ENCODE peak calls at places on chromosomes 2 and 18, in eight cellular contexts. K is left lung, Q is right lobe of liver, C is epithelial cell of esophagus, O is prostate gland, I is PC-3, J is GM12865, V is heart right ventricle. F is an unnamed sample.

GRCh38 chr2:205077159-205077558 is 531.9 kb downstream of the PARD3B start:
- DNase-seq in K (no peak), Q (no peak), C (no peak), O (no peak), I (no peak), J (no peak), V (no peak), F (no peak)

GRCh38 chr2:135299656-135300244 is 231.3 kb downstream of the ZRANB3 start:
- DNase-seq in K (no peak), Q (no peak), C (peak), O (no peak), I (peak), J (peak), V (no peak), F (no peak)

GRCh38 chr2:233597522-233597921 is 19.9 kb upstream of the UGT1A8 start:
- DNase-seq in K (no peak), Q (no peak), C (no peak), O (no peak), I (no peak), J (no peak), V (no peak), F (no peak)

GRCh38 chr2:88967844-88968243 is 276.4 kb downstream of the RPIA start:
- DNase-seq in K (no peak), Q (no peak), C (peak), O (no peak), I (peak), J (peak), V (no peak), F (no peak)

GRCh38 chr18:3935316-3935715 is 485.3 kb downstream of the TGIF1 start:
- DNase-seq in K (no peak), Q (no peak), C (no peak), O (no peak), I (no peak), J (no peak), V (no peak), F (no peak)

GRCh38 chr2:73963385-73964120 is 21.2 kb upstream of the TET3 start:
- DNase-seq in K (no peak), Q (no peak), C (no peak), O (no peak), I (no peak), J (peak), V (no peak), F (no peak)

GRCh38 chr2:216634317-216635148 is 1.3 kb downstream of the IGFBP2 start:
- DNase-seq in K (no peak), Q (no peak), C (no peak), O (no peak), I (no peak), J (no peak), V (no peak), F (peak)

GRCh38 chr2:31383471-31384153 is 30.9 kb downstream of the XDH start:
- DNase-seq in K (no peak), Q (no peak), C (peak), O (no peak), I (peak), J (no peak), V (no peak), F (no peak)

GRCh38 chr2:68739261-68740183 is 4.9 kb downstream of the ARHGAP25 start:
- DNase-seq in K (no peak), Q (no peak), C (no peak), O (no peak), I (no peak), J (peak), V (no peak), F (no peak)

GRCh38 chr18:77765468-77765867 is 515.8 kb downstream of the GALR1 start:
- DNase-seq in K (no peak), Q (no peak), C (peak), O (peak), I (peak), J (no peak), V (no peak), F (no peak)

GRCh38 chr2:233048569-233049193 is 11.5 kb upstream of the INPP5D start:
- DNase-seq in K (no peak), Q (no peak), C (no peak), O (no peak), I (no peak), J (no peak), V (no peak), F (peak)

GRCh38 chr2:190683802-190684201 is 34.9 kb downstream of the NAB1 start:
- DNase-seq in K (no peak), Q (no peak), C (no peak), O (no peak), I (peak), J (no peak), V (no peak), F (no peak)

GRCh38 chr2:5491486-5491885 is 200.7 kb upstream of the SOX11 start:
- DNase-seq in K (no peak), Q (no peak), C (no peak), O (no peak), I (no peak), J (no peak), V (no peak), F (no peak)

GRCh38 chr2:8545676-8546318 is 136.1 kb upstream of the ID2 start:
- DNase-seq in K (no peak), Q (peak), C (no peak), O (no peak), I (no peak), J (no peak), V (no peak), F (no peak)

GRCh38 chr2:50546790-50547189 is 485.1 kb downstream of the NRXN1 start:
- DNase-seq in K (no peak), Q (no peak), C (peak), O (no peak), I (no peak), J (no peak), V (no peak), F (no peak)

GRCh38 chr18:63161728-63162195 is 157.8 kb downstream of the BCL2 start:
- DNase-seq in K (peak), Q (no peak), C (peak), O (peak), I (peak), J (peak), V (peak), F (no peak)

GRCh38 chr2:101251844-101252407 is 760 bp upstream of the CNOT11 start:
- DNase-seq in K (no peak), Q (no peak), C (peak), O (peak), I (peak), J (peak), V (no peak), F (peak)

GRCh38 chr2:109701362-109701761 is 87.2 kb downstream of the SOWAHC start:
- DNase-seq in K (no peak), Q (no peak), C (peak), O (no peak), I (no peak), J (no peak), V (no peak), F (no peak)

GRCh38 chr18:37564796-37565137 is 831 bp downstream of the CELF4 start:
- DNase-seq in K (peak), Q (no peak), C (peak), O (peak), I (peak), J (no peak), V (peak), F (peak)

GRCh38 chr2:219059375-219059724 is 1.4 kb downstream of the IHH start:
- DNase-seq in K (no peak), Q (no peak), C (no peak), O (no peak), I (no peak), J (no peak), V (no peak), F (no peak)

GRCh38 chr18:23077493-23078256 is 57.6 kb upstream of the CABLES1 start:
- DNase-seq in K (no peak), Q (no peak), C (peak), O (peak), I (peak), J (peak), V (no peak), F (no peak)

GRCh38 chr2:197480165-197481036 is 19.2 kb downstream of the HSPD1 start:
- DNase-seq in K (no peak), Q (no peak), C (no peak), O (no peak), I (no peak), J (no peak), V (no peak), F (no peak)

GRCh38 chr2:40286721-40287120 is 165.2 kb downstream of the SLC8A1 start:
- DNase-seq in K (no peak), Q (no peak), C (peak), O (no peak), I (no peak), J (no peak), V (no peak), F (no peak)

GRCh38 chr2:100060875-100061274 is 81.5 kb downstream of the AFF3 start:
- DNase-seq in K (no peak), Q (no peak), C (no peak), O (no peak), I (no peak), J (peak), V (no peak), F (no peak)

GRCh38 chr2:179273461-179273962 is 8.9 kb upstream of the SESTD1 start:
- DNase-seq in K (no peak), Q (no peak), C (no peak), O (no peak), I (no peak), J (no peak), V (no peak), F (no peak)

GRCh38 chr18:33212363-33212762 is 228.2 kb downstream of the CCDC178 start:
- DNase-seq in K (no peak), Q (no peak), C (peak), O (no peak), I (peak), J (no peak), V (no peak), F (no peak)

GRCh38 chr2:27115485-27115884 is 3.4 kb downstream of the CGREF1 start:
- DNase-seq in K (no peak), Q (no peak), C (peak), O (no peak), I (peak), J (no peak), V (no peak), F (no peak)
- H3K4me3 ChIP-seq in K (no peak), Q (no peak), C (no peak), O (no peak), I (no peak), J (no peak), V (no peak), F (no peak)

GRCh38 chr2:3169106-3169870 is 208.3 kb downstream of the EIPR1 start:
- DNase-seq in K (no peak), Q (peak), C (peak), O (no peak), I (peak), J (no peak), V (no peak), F (peak)
- TF ChIP-seq CTCF in K (no peak), Q (no peak), C (no peak), O (no peak), I (no peak), J (no peak), V (no peak), F (no peak)

GRCh38 chr2:238238311-238238765 is 1.5 kb downstream of the HES6 start:
- DNase-seq in K (no peak), Q (no peak), C (no peak), O (no peak), I (no peak), J (no peak), V (no peak), F (no peak)
- H3K4me3 ChIP-seq in K (no peak), Q (no peak), C (no peak), O (no peak), I (no peak), J (no peak), V (no peak), F (no peak)

DNA sequence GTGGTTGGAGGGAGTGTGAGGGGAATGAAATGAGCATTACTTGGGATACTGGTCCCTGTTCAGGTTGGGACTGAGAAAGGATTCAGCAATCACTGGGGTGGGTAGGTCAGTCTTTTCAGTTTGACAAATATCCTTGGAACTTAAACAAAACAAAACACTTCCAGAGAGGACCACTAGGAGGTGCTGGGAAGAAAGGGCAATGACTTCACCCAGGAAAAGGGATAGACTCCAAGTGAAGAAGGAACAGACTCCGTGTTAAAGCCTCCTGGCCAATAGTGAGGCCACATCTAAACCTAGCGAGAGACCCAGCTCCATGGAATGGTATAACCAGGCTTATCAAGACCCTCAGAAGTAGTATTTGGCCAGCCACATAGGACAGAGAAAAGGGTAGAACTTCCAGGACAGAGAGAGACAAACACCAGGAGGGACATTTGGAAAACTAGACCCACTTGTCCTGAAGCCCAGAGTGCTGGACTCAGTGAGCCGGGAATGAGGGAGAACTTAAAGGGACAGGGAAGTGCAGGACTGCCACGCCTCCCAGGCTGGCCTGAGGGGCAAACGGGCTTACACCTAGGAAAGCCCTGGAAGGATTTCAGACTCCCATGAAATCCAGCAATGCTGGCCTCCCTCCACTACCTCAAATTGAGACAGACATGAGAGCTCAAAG is 19.6 kb upstream of the KCNG3 start:
- DNase-seq in K (no peak), Q (no peak), C (peak), O (peak), I (peak), J (peak), V (peak), F (no peak)
- TF ChIP-seq CTCF in K (peak), Q (peak), C (peak), O (peak), I (peak), J (peak), V (peak), F (peak)

GRCh38 chr2:104853401-104853925 is 452 bp upstream of the POU3F3 start:
- DNase-seq in K (no peak), Q (no peak), C (no peak), O (no peak), I (no peak), J (no peak), V (no peak), F (no peak)
- H3K4me3 ChIP-seq in K (peak), Q (no peak), C (no peak), O (no peak), I (no peak), J (no peak), V (peak), F (peak)

GRCh38 chr2:37281916-37282315 is 42.7 kb downstream of the PRKD3 start:
- DNase-seq in K (no peak), Q (no peak), C (no peak), O (no peak), I (no peak), J (no peak), V (no peak), F (no peak)
- TF ChIP-seq CTCF in K (no peak), Q (no peak), C (peak), O (no peak), I (peak), J (no peak), V (no peak), F (no peak)

GRCh38 chr18:50819727-50820378 is at the start of gene MRO:
- DNase-seq in K (peak), Q (peak), C (peak), O (peak), I (peak), J (peak), V (peak), F (peak)

GRCh38 chr18:50816767-50817166 is 3.0 kb downstream of the MRO start:
- DNase-seq in K (no peak), Q (no peak), C (no peak), O (no peak), I (no peak), J (peak), V (no peak), F (no peak)

GRCh38 chr18:50817898-50818250 is 1.9 kb downstream of the MRO start:
- DNase-seq in K (no peak), Q (no peak), C (no peak), O (no peak), I (no peak), J (no peak), V (no peak), F (no peak)

GRCh38 chr18:50820901-50821520 is 1.2 kb upstream of the MRO start:
- DNase-seq in K (no peak), Q (no peak), C (no peak), O (no peak), I (no peak), J (no peak), V (no peak), F (no peak)

DNA sequence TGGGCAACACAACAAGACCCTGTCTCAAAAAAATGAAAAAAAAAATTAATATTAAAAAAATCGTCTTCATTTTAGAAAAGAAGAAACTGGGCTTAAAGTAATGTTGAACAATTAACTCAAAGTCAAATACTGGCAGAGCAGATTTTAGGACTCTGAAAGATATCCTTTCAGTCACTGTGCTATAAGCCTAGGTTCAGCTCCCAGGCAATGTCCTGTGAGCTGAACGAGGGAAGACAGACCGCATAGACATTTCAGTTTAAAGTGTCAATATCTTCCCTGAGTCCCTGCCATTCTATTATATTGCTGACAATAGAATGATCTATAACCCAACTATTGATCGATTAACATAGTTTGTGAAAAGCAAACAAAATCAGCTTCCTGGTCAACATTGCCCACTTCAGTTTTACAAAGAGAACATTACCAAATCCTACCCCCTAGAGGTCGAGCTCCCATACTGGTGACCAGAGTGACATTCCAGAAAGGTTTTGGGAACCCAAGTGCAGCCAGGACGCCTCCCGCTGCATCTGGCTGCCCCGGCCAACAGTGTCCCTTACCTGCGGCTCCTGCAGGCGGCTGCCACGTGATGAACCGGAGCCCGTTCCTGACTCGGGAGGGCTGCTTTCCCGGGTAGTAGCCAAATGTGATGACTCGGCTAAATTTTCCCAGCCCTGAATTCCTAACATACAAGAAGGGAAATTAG is 639 bp downstream of the MRO start:
- DNase-seq in K (peak), Q (peak), C (peak), O (peak), I (peak), J (no peak), V (peak), F (peak)
- H3K4me3 ChIP-seq in K (peak), Q (peak), C (peak), O (peak), I (peak), J (peak), V (peak), F (peak)

GRCh38 chr18:39969813-39970494 is 1985.1 kb upstream of the PIK3C3 start:
- DNase-seq in K (no peak), Q (no peak), C (no peak), O (no peak), I (no peak), J (no peak), V (no peak), F (no peak)

GRCh38 chr18:39962546-39962945 is 1992.5 kb upstream of the PIK3C3 start:
- DNase-seq in K (no peak), Q (no peak), C (peak), O (no peak), I (peak), J (no peak), V (no peak), F (no peak)

GRCh38 chr18:39960545-39960944 is 1994.5 kb upstream of the PIK3C3 start:
- DNase-seq in K (no peak), Q (no peak), C (peak), O (no peak), I (peak), J (no peak), V (no peak), F (no peak)

GRCh38 chr18:39966275-39966674 is 1988.8 kb upstream of the PIK3C3 start:
- DNase-seq in K (no peak), Q (no peak), C (no peak), O (no peak), I (peak), J (no peak), V (no peak), F (no peak)
- TF ChIP-seq CTCF in K (no peak), Q (no peak), C (peak), O (no peak), I (peak), J (no peak), V (no peak), F (no peak)

GRCh38 chr2:238820909-238821308 is 27.0 kb upstream of the TWIST2 start:
- DNase-seq in K (no peak), Q (no peak), C (no peak), O (no peak), I (peak), J (no peak), V (no peak), F (no peak)
- H3K4me3 ChIP-seq in K (no peak), Q (no peak), C (no peak), O (no peak), I (no peak), J (no peak), V (no peak), F (no peak)